ENCODE peak calls at places on chromosome 5, in four cellular contexts. E, F, H and Y are unnamed samples.

GRCh38 chr5:165272471-165272870 is 1767.1 kb downstream of the MAT2B start:
- DNase-seq in H (no peak), F (no peak), E (no peak), Y (no peak)

GRCh38 chr5:50595199-50595598 is 71.2 kb upstream of the PARP8 start:
- DNase-seq in E (no peak), H (no peak), F (no peak), Y (peak; percentile 90)

GRCh38 chr5:1659100-1660036 is 135.6 kb upstream of the LPCAT1 start:
- DNase-seq in F (no peak), E (peak; percentile 58), H (no peak), Y (no peak)

GRCh38 chr5:72649449-72649848 is 142.2 kb upstream of the ZNF366 start:
- DNase-seq in F (no peak), E (no peak), H (no peak), Y (no peak)

GRCh38 chr5:59673438-59674058 is 220.0 kb downstream of the PDE4D start:
- DNase-seq in E (no peak), F (no peak), H (no peak), Y (no peak)

GRCh38 chr5:156543348-156543747 is 216.4 kb downstream of the SGCD start:
- DNase-seq in F (no peak), E (no peak), H (no peak), Y (no peak)

GRCh38 chr5:73796164-73797141 is 170.5 kb downstream of the ARHGEF28 start:
- DNase-seq in F (peak; percentile 49), E (no peak), H (no peak), Y (peak; percentile 83)

GRCh38 chr5:179866241-179867078 is 7.8 kb upstream of the MRNIP start:
- DNase-seq in F (no peak), H (no peak), E (no peak), Y (no peak)

GRCh38 chr5:134125195-134126015 is 10.9 kb downstream of the TCF7 start:
- DNase-seq in F (peak; percentile 56), E (no peak), H (no peak), Y (no peak)

GRCh38 chr5:178398856-178399722 is 166.5 kb upstream of the PHYKPL start:
- DNase-seq in F (no peak), H (no peak), E (peak; percentile 56), Y (no peak)

GRCh38 chr5:65076251-65076869 is 307.6 kb downstream of the CWC27 start:
- DNase-seq in H (peak; percentile 17), F (peak; percentile 45), E (no peak), Y (no peak)

GRCh38 chr5:138230981-138231589 is 18.0 kb upstream of the CDC23 start:
- DNase-seq in F (peak; percentile 34), H (no peak), E (no peak), Y (peak; percentile 72)

GRCh38 chr5:37615184-37615583 is 224.7 kb downstream of the GDNF start:
- DNase-seq in H (no peak), E (no peak), F (no peak), Y (peak; percentile 51)

GRCh38 chr5:172648755-172649154 is 7.7 kb downstream of the NEURL1B start:
- DNase-seq in F (no peak), H (no peak), E (no peak), Y (no peak)

GRCh38 chr5:42767491-42768105 is 11.0 kb downstream of the CCDC152 start:
- DNase-seq in H (no peak), F (no peak), E (no peak), Y (no peak)

GRCh38 chr5:132677191-132677590 is 3.4 kb downstream of the IL4 start:
- DNase-seq in F (peak; percentile 45), H (peak; percentile 26), E (no peak), Y (peak; percentile 40)

GRCh38 chr5:39072915-39073758 is 1.1 kb downstream of the RICTOR start:
- DNase-seq in E (no peak), H (peak; percentile 50), F (no peak), Y (peak; percentile 50)

GRCh38 chr5:134289509-134290113 is 63.7 kb upstream of the PPP2CA start:
- DNase-seq in E (no peak), F (peak; percentile 43), H (peak; percentile 51), Y (peak; percentile 39)

GRCh38 chr5:99105216-99105615 is 176.4 kb upstream of the CHD1 start:
- DNase-seq in H (no peak), E (no peak), F (no peak), Y (no peak)

GRCh38 chr5:147455321-147455720 is 54.5 kb downstream of the DPYSL3 start:
- DNase-seq in F (no peak), E (no peak), H (no peak), Y (no peak)

GRCh38 chr5:172806897-172807672 is 27.0 kb upstream of the ERGIC1 start:
- DNase-seq in H (peak; percentile 95), F (peak; percentile 89), E (peak; percentile 95), Y (peak; percentile 67)

GRCh38 chr5:178416206-178416882 is 173.8 kb downstream of the COL23A1 start:
- DNase-seq in H (no peak), E (peak; percentile 63), F (no peak), Y (no peak)

DNA sequence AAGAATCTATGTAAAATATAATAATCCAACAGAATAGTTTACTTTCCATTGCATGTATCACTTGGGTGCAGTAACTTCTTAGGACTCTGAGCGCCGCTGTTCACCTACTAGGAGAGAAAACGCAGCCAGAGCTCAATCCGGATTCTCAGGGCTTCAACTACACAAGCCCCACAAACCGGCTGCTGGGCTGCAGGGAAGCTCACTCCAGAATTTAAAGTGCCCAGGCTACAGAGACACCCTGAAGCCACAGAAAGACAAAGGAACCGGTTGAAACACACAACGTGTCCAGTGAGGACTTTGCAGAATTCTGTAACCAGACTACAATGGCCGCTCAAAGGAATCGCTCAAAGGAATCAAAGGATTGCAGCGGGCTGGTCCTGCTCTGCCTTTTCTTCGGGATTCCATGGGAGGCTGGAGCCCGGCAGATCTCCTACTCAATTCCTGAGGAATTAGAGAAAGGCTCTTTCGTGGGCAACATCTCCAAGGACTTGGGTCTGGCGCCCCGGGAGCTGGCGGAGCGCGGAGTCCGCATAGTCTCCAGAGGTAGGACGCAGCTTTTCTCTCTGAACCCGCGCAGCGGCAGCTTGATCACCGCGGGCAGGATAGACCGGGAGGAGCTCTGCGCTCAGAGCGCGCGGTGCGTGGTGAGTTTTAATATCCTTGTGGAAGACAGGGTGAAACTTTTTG is at the start of gene PCDHGA10:
- DNase-seq in H (peak; percentile 62), E (no peak), F (peak; percentile 53), Y (peak; percentile 37)
- TF ChIP-seq CTCF in H (peak; percentile 41), E (peak; percentile 47), F (peak; percentile 49), Y (peak; percentile 74)

DNA sequence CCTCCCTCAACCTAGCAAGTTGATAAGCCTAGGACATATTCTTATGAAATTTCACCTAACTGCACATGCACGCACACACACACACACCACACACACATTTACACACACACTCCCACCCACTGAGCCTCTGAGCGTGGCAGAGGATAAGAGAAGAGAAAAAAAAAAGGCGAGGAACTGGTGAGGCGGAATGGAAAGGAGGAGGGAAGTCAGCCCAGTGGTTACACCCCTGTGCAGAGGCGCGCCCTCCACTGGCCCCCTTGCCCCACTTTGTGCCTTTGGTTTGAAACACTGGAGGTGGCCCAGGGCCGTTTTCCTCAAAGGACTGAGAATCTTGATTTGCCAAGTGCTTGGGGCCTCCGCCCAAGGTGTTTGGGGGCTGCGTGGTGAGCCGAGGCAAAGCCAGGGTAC is 20.7 kb downstream of the NR2F1 start:
- DNase-seq in H (no peak), E (no peak), F (no peak), Y (no peak)
- H3K4me1 ChIP-seq in H (peaks cover 10% of the 10 kb centered on the region), E (peaks cover 17% of the 10 kb centered on the region), F (no peaks in the 10 kb centered on the region), Y (no peaks in the 10 kb centered on the region)

GRCh38 chr5:66680227-66680626 is 84.0 kb downstream of the MAST4 start:
- DNase-seq in F (no peak), H (no peak), E (no peak), Y (no peak)

GRCh38 chr5:66680804-66681203 is 84.6 kb downstream of the MAST4 start:
- DNase-seq in F (no peak), H (no peak), E (no peak), Y (no peak)

GRCh38 chr5:66689522-66690220 is 93.5 kb downstream of the MAST4 start:
- DNase-seq in F (no peak), E (no peak), H (no peak), Y (no peak)

DNA sequence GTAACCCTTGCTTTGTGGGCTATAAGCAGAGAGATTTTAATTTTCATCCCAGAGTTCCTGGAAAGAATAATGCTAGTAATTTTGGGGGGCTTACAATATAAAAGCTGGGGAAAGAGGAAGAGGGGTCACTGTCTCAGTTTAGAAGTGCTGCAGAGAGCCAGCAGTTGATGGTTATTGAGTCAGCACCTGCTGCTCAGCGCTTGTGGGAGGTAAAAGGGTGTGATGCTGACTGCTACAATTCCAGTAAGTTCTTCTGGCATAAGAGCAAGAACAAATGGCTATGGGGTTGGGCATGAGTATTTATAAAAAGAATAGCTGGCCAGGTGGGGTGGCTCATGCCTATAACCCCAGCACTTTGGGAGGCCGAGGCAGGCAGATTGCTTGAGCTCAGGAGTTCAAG is 88.5 kb downstream of the MAST4 start:
- DNase-seq in H (no peak), F (no peak), E (no peak), Y (no peak)
- TF ChIP-seq CTCF in H (no peak), F (no peak), E (no peak), Y (no peak)

GRCh38 chr5:135735831-135736230 is 98.6 kb upstream of the SLC25A48 start:
- DNase-seq in E (peak; percentile 68), F (no peak), H (no peak), Y (no peak)
- H3K4me1 ChIP-seq in E (peaks cover 11% of the 10 kb centered on the region), F (no peaks in the 10 kb centered on the region), H (no peaks in the 10 kb centered on the region), Y (peaks cover 4% of the 10 kb centered on the region)

GRCh38 chr5:67373518-67373917 is 176.9 kb upstream of the CD180 start:
- DNase-seq in H (no peak), E (no peak), F (no peak), Y (no peak)

GRCh38 chr5:67372887-67373286 is 176.3 kb upstream of the CD180 start:
- DNase-seq in F (no peak), H (no peak), E (no peak), Y (no peak)

GRCh38 chr5:67377651-67378050 is 181.1 kb upstream of the CD180 start:
- DNase-seq in H (no peak), F (no peak), E (no peak), Y (peak; percentile 37)

GRCh38 chr5:67374378-67374777 is 177.8 kb upstream of the CD180 start:
- DNase-seq in E (no peak), F (no peak), H (no peak), Y (no peak)

GRCh38 chr5:67375606-67376005 is 179.0 kb upstream of the CD180 start:
- DNase-seq in E (no peak), H (no peak), F (no peak), Y (no peak)
- TF ChIP-seq CTCF in E (no peak), H (no peak), F (no peak), Y (peak; percentile 43)

DNA sequence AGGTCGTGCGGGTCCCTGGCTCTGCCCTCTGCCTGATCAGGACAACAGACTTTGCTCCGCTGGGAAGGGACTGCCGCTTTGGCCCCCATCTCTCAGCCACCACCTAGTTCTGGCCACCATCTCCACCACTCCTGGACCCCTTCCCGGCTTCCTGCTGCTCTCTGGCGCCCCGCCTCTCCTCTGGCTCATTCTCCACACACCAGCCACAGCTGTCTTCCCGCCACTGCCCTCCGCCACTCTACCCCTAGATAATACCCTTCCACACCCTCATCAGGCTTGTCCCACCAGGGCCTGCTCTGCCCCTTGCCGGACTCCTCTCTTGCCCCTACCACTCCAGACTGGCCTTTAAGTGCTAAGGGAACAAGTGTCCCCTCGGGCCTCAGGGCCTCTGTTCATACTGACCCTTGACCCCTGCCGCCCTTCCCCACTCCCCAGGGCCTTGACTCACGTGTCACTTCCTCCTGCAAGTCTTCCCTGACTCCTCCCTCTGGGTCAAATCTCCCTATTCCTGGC is 3.0 kb upstream of the CDX1 start:
- DNase-seq in E (no peak), F (peak; percentile 76), H (peak; percentile 78), Y (no peak)
- H3K4me1 ChIP-seq in E (peaks cover 40% of the 10 kb centered on the region), F (peaks cover 41% of the 10 kb centered on the region), H (peaks cover 52% of the 10 kb centered on the region), Y (no peaks in the 10 kb centered on the region)

GRCh38 chr5:153552886-153553285 is 62.4 kb downstream of the GRIA1 start:
- DNase-seq in F (no peak), E (no peak), H (no peak), Y (no peak)
- TF ChIP-seq CTCF in F (no peak), E (no peak), H (no peak), Y (no peak)